ENCODE peak calls at places on chromosome 22, in five cellular contexts. N is endothelial cell, Z is fibroblast of mammary gland, J is DMS153, A is stromal cell of bone marrow. L is an unnamed sample.

GRCh38 chr22:23718371-23719165 is 27.8 kb downstream of the RGL4 start:
- DNase-seq in N (no peak), Z (no peak), J (no peak), A (no peak), L (no peak)

GRCh38 chr22:41117127-41117965 is 25.0 kb downstream of the EP300 start:
- DNase-seq in N (no peak), Z (no peak), J (no peak), A (no peak), L (no peak)

GRCh38 chr22:37079668-37080171 is 28.2 kb downstream of the KCTD17 start:
- DNase-seq in N (no peak), Z (peak), J (no peak), A (peak), L (peak)

GRCh38 chr22:20456064-20456721 is 18.6 kb upstream of the SCARF2 start:
- DNase-seq in N (peak), Z (peak), J (peak), A (peak), L (peak)

GRCh38 chr22:46072030-46072881 is 78.1 kb upstream of the PPARA start:
- DNase-seq in N (no peak), Z (peak), J (no peak), A (no peak), L (peak)

GRCh38 chr22:35330258-35330861 is 30.7 kb downstream of the TOM1 start:
- DNase-seq in N (no peak), Z (peak), J (no peak), A (peak), L (peak)

GRCh38 chr22:45777046-45777851 is 105.6 kb downstream of the ATXN10 start:
- DNase-seq in N (no peak), Z (no peak), J (no peak), A (no peak), L (peak)

GRCh38 chr22:44493206-44493605 is 4.8 kb downstream of the RTL6 start:
- DNase-seq in N (no peak), Z (no peak), J (no peak), A (no peak), L (no peak)

GRCh38 chr22:27113211-27114030 is 456.0 kb downstream of the MIAT start:
- DNase-seq in N (no peak), Z (peak), J (peak), A (peak), L (peak)

GRCh38 chr22:19811811-19812771 is 42.6 kb downstream of the GNB1L start:
- DNase-seq in N (peak), Z (no peak), J (no peak), A (no peak), L (no peak)

GRCh38 chr22:46122511-46122971 is 27.8 kb upstream of the PPARA start:
- DNase-seq in N (peak), Z (peak), J (peak), A (no peak), L (peak)

GRCh38 chr22:38028344-38029130 is 28.7 kb upstream of the PICK1 start:
- DNase-seq in N (no peak), Z (no peak), J (no peak), A (no peak), L (no peak)

GRCh38 chr22:45996241-45997076 is 19.5 kb upstream of the WNT7B start:
- DNase-seq in N (no peak), Z (peak), J (no peak), A (peak), L (peak)

GRCh38 chr22:43094085-43094484 is 4.9 kb upstream of the TTLL1 start:
- DNase-seq in N (no peak), Z (no peak), J (peak), A (no peak), L (peak)

GRCh38 chr22:37896181-37896592 is 9.9 kb upstream of the MICALL1 start:
- DNase-seq in N (peak), Z (peak), J (peak), A (no peak), L (no peak)

GRCh38 chr22:37990862-37991261 is 6.5 kb upstream of the SOX10 start:
- DNase-seq in N (no peak), Z (no peak), J (no peak), A (no peak), L (no peak)

GRCh38 chr22:27990879-27991278 is 71.8 kb upstream of the PITPNB start:
- DNase-seq in N (peak), Z (peak), J (no peak), A (peak), L (peak)

GRCh38 chr22:46116491-46116958 is 33.8 kb upstream of the PPARA start:
- DNase-seq in N (peak), Z (peak), J (peak), A (peak), L (peak)

GRCh38 chr22:20654343-20655208 is 119.3 kb upstream of the SERPIND1 start:
- DNase-seq in N (no peak), Z (no peak), J (no peak), A (no peak), L (no peak)

GRCh38 chr22:20315337-20316216 is 4.3 kb downstream of the DGCR6L start:
- DNase-seq in N (no peak), Z (no peak), J (no peak), A (no peak), L (no peak)

GRCh38 chr22:44085743-44086741 is 61.9 kb downstream of the PARVB start:
- DNase-seq in N (peak), Z (peak), J (peak), A (peak), L (peak)

GRCh38 chr22:38017272-38017920 is 33.0 kb upstream of the SOX10 start:
- DNase-seq in N (no peak), Z (peak), J (peak), A (peak), L (peak)

GRCh38 chr22:35424761-35425160 is 24.8 kb downstream of the MCM5 start:
- DNase-seq in N (no peak), Z (no peak), J (no peak), A (no peak), L (no peak)

GRCh38 chr22:32723632-32724031 is 77.9 kb upstream of the TIMP3 start:
- DNase-seq in N (no peak), Z (peak), J (no peak), A (peak), L (peak)

GRCh38 chr22:22746061-22746962 is 101.9 kb downstream of the GGTLC2 start:
- DNase-seq in N (no peak), Z (no peak), J (no peak), A (no peak), L (no peak)

GRCh38 chr22:36144886-36145541 is 15.5 kb downstream of the APOL3 start:
- DNase-seq in N (peak), Z (peak), J (peak), A (peak), L (peak)

GRCh38 chr22:41540365-41540764 is 3.9 kb downstream of the POLR3H start:
- DNase-seq in N (no peak), Z (no peak), J (no peak), A (no peak), L (no peak)

GRCh38 chr22:45181240-45181639 is 17.5 kb downstream of the NUP50 start:
- DNase-seq in N (no peak), Z (no peak), J (no peak), A (no peak), L (no peak)

GRCh38 chr22:39409630-39410029 is 10.1 kb downstream of the TAB1 start:
- DNase-seq in N (no peak), Z (no peak), J (no peak), A (no peak), L (no peak)

GRCh38 chr22:29343313-29343805 is 27.9 kb upstream of the RASL10A start:
- DNase-seq in N (no peak), Z (peak), J (no peak), A (no peak), L (peak)

GRCh38 chr22:41551882-41552582 is 7.8 kb upstream of the POLR3H start:
- DNase-seq in N (no peak), Z (no peak), J (no peak), A (no peak), L (no peak)

GRCh38 chr22:37609240-37610152 is 862 bp downstream of the GGA1 start:
- DNase-seq in N (no peak), Z (peak), J (no peak), A (no peak), L (no peak)

GRCh38 chr22:27433585-27434190 is 367.9 kb downstream of the MN1 start:
- DNase-seq in N (no peak), Z (peak), J (no peak), A (no peak), L (no peak)

GRCh38 chr22:46993626-46994025 is 231.2 kb downstream of the TBC1D22A start:
- DNase-seq in N (no peak), Z (no peak), J (no peak), A (no peak), L (no peak)

GRCh38 chr22:22720724-22721261 is 76.4 kb downstream of the GGTLC2 start:
- DNase-seq in N (no peak), Z (peak), J (no peak), A (no peak), L (peak)

GRCh38 chr22:50527921-50528681 is 1.7 kb downstream of the TYMP start:
- DNase-seq in N (no peak), Z (no peak), J (no peak), A (no peak), L (no peak)

GRCh38 chr22:47696776-47697175 is 934.3 kb downstream of the TBC1D22A start:
- DNase-seq in N (no peak), Z (no peak), J (no peak), A (no peak), L (no peak)

GRCh38 chr22:44405661-44406060 is 92.4 kb downstream of the RTL6 start:
- DNase-seq in N (no peak), Z (no peak), J (no peak), A (no peak), L (no peak)

L was measured in AG10803.